ENCODE peak calls at places on chromosomes 7 and 10, in ten cellular contexts. S is cardiac fibroblast, D is upper lobe of right lung, L is AG09309, W is astrocyte of the spinal cord, A is heart left ventricle, J is heart right ventricle, Y is Panc1, V is body of pancreas, F is choroid plexus epithelial cell. R is an unnamed sample.

GRCh38 chr10:121880842-121881423 is 46.9 kb downstream of the ATE1 start:
- DNase-seq in L (no peak), D (no peak), Y (no peak), J (no peak), S (peak; percentile 85), F (peak; percentile 24), V (no peak), A (no peak), W (no peak), R (no peak)

GRCh38 chr10:103854687-103855423 is 521 bp downstream of the SH3PXD2A start:
- DNase-seq in A (peak; percentile 73), S (no peak), D (no peak), Y (no peak), J (peak; percentile 76), W (peak; percentile 32), V (no peak), L (no peak), F (no peak), R (peak; percentile 70)

GRCh38 chr7:88401009-88401623 is 94.4 kb upstream of the STEAP4 start:
- DNase-seq in A (no peak), W (no peak), Y (no peak), D (no peak), S (peak; percentile 2), J (no peak), F (peak; percentile 8), L (no peak), V (no peak), R (no peak)

GRCh38 chr7:98868450-98868849 is 1.4 kb downstream of the TMEM130 start:
- DNase-seq in V (no peak), W (no peak), A (no peak), Y (no peak), J (no peak), D (no peak), S (no peak), L (no peak), F (no peak), R (no peak)

GRCh38 chr10:117622471-117623184 is 80.1 kb downstream of the EMX2 start:
- DNase-seq in V (no peak), F (no peak), S (no peak), A (no peak), J (no peak), W (no peak), Y (no peak), D (no peak), L (no peak), R (no peak)

GRCh38 chr7:128139406-128139805 is 101.7 kb upstream of the LEP start:
- DNase-seq in D (no peak), S (no peak), Y (no peak), L (no peak), A (no peak), F (no peak), J (no peak), W (no peak), V (no peak), R (no peak)

GRCh38 chr7:29146082-29146706 is at the start of gene CPVL:
- DNase-seq in F (no peak), L (no peak), S (peak; percentile 8), Y (no peak), A (peak; percentile 79), J (peak; percentile 69), W (no peak), V (peak; percentile 56), D (peak; percentile 81), R (peak; percentile 41)

GRCh38 chr7:11737723-11738122 is 94.3 kb downstream of the THSD7A start:
- DNase-seq in W (peak; percentile 38), A (no peak), J (no peak), F (peak; percentile 31), V (no peak), S (no peak), D (no peak), Y (no peak), L (no peak), R (no peak)

GRCh38 chr7:12794722-12795302 is 107.4 kb downstream of the ARL4A start:
- DNase-seq in V (no peak), L (no peak), S (no peak), A (no peak), J (no peak), Y (no peak), D (no peak), W (no peak), F (no peak), R (no peak)

GRCh38 chr7:96727534-96728088 is 18.0 kb upstream of the SEM1 start:
- DNase-seq in A (no peak), V (no peak), W (no peak), J (no peak), D (no peak), F (no peak), S (no peak), L (no peak), Y (no peak), R (no peak)

GRCh38 chr7:44177570-44178131 is 11.6 kb downstream of the GCK start:
- DNase-seq in W (peak; percentile 70), F (peak; percentile 35), D (peak; percentile 51), J (no peak), S (peak; percentile 40), V (no peak), Y (no peak), L (no peak), A (no peak), R (no peak)

GRCh38 chr7:983182-984071 is 446 bp downstream of the CYP2W1 start:
- DNase-seq in F (no peak), D (peak; percentile 63), J (no peak), A (no peak), V (no peak), S (no peak), W (no peak), L (no peak), Y (no peak), R (no peak)

DNA sequence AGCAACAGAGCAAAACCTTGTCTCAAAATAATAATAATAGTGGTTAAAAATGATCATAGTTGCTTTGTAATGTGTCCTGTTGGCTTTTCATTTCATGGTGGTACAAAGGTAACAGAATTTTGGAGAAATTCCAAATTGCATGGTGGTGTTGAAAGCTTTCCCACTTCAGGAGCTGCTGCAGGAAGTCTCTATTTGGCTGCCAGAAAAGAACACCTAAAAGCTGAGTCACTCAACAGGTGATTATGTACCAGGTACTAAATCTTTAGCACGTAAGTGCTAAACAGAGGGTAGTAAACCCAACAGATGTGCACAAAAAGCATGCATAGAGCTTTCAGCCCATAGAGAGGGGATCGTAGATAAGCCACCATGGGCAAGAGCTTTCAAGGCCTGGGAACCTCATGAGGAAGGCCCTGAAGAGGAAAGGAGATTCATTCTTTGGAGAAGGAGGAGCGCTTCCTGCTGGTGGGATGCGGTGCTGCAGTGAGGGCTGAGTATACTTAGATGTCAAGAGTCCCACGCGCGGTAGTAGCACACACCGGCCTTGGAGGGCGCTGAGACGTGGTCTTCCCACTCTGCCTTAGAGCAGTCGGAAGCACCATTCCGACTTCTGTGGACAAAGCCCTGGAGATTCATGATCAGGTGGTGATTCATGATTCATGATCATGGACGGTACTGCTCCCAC is 118.7 kb downstream of the RALA start:
- DNase-seq in V (peak; percentile 32), Y (no peak), F (peak; percentile 52), D (peak; percentile 82), W (peak; percentile 37), L (no peak), A (no peak), S (peak; percentile 25), J (no peak), R (no peak)
- TF ChIP-seq CTCF in V (peak; percentile 25), Y (no peak), F (peak; percentile 63), D (peak; percentile 67), W (peak; percentile 63), L (no peak), A (no peak), S (peak; percentile 45), J (no peak), R (no peak)

DNA sequence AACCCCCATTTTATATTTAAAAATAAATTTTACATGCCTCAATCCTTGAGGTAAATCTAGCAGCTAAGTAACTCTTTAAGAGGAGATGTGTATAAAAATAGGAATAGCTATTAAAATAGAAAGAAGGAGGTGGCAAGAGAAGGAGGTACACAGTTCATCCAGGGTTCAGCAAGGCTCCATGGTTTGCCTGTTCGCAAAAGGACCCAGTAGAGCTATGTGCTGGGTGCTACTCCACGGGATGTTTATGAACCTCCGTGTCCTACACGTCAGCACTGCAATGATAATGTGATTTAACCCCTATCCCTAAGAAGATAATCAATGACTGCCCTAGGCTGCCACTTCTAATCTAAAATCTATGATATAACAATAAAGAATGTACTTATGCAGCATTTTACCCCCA is 926 bp upstream of the DENND11 start:
- DNase-seq in V (no peak), J (no peak), D (no peak), A (no peak), F (no peak), W (no peak), L (no peak), S (no peak), Y (no peak), R (no peak)
- H3K4me3 ChIP-seq in V (no peak overlapping the region), J (no peak overlapping the region), D (peak overlapping the region; percentile 63), A (peak overlapping the region; percentile 89), F (no peak overlapping the region), W (no peak overlapping the region), L (no peak overlapping the region), S (no peak overlapping the region), Y (peak overlapping the region; percentile 67), R (no peak overlapping the region)

DNA sequence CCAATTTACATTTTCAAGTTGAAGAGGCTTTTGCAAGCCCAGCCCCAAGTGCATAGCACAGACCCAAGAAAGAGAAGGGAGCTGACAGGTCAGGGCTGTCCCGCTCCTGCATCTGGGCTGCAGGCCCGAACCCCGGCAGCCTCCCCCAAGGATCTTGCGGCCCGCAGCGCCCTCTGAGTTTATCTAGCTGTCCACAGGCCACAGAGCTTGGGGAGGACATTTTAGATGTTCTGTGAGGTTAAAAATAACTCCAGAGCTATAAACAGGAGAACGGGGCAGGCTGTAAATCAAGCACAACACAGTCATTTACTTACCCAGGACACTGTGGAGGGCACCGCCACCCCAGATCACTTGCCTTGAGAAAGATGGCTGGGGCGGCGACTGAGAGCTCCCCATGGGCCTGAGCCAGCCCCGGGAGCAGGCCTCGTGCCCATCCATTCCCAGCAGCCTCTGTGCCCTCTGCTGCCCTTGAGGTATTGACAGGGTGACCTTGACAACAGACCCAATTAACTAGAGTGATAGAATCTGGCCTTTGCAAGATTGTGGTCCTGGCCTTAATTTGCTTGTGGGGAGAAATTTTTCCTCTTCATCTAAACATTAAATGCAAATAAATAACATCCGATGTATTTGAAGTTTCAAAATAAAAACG is 563.0 kb downstream of the TCERG1L start:
- DNase-seq in S (no peak), W (no peak), J (no peak), Y (no peak), D (peak; percentile 46), F (no peak), L (no peak), A (no peak), V (no peak), R (peak; percentile 9)
- TF ChIP-seq CTCF in S (no peak), W (no peak), J (no peak), Y (no peak), D (no peak), F (no peak), L (no peak), A (no peak), V (no peak), R (no peak)

DNA sequence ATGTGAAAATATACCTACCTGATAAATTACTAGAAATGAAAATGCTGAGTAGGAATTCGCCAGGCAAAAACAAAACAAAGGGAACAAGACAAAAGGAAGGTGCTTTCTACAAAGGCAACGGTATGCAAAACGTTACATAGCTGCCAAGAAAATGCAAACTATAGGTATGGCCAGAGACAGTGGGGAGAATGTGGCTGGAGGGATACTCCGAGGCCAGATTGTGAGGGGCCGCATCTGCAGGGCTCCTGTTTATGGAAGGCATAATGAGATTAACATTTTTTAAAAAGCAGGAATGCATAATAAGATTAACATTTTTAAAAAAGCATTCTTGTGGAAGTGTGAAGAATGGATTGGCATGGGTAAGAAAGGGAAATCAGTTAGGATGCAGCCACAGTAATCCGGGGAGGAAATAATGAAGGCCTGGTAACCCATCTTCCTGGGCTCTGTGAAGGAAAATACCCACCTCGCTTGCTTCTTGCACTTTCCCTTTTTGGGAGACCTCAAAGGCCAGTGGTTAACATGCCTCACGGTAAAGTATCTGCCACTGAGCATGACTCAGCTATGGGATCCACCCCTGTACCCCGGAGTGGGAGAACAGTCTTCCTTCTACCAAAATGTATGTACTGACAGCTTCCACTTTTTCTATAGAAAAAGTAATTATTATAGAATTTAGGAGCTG is 145.8 kb upstream of the LRRN3 start:
- DNase-seq in F (no peak), S (no peak), V (no peak), A (no peak), J (no peak), L (no peak), Y (no peak), D (no peak), W (no peak), R (no peak)
- H3K4me3 ChIP-seq in F (no peak overlapping the region), S (no peak overlapping the region), V (no peak overlapping the region), A (no peak overlapping the region), J (no peak overlapping the region), L (no peak overlapping the region), Y (no peak overlapping the region), D (no peak overlapping the region), W (no peak overlapping the region), R (no peak overlapping the region)

R was measured in ovary.